ENCODE peak calls at places on chromosomes 6 and 20, in five cellular contexts. S is bronchial epithelial cell, Y is PC-3, Z is K562, T is cardiac muscle cell. L is an unnamed sample.

GRCh38 chr20:63099426-63100267 is 92.9 kb upstream of the BHLHE23 start:
- DNase-seq in S (no peak), Y (no peak), Z (no peak), T (no peak), L (no peak)

GRCh38 chr6:6686748-6687601 is 98.5 kb downstream of the LY86 start:
- DNase-seq in S (peak; percentile 79), Y (peak; percentile 99), Z (peak; percentile 100), T (peak; percentile 98), L (peak; percentile 94)

GRCh38 chr20:48783533-48784272 is 44.1 kb downstream of the PREX1 start:
- DNase-seq in S (no peak), Y (no peak), Z (no peak), T (no peak), L (no peak)

GRCh38 chr6:72748759-72749158 is 126.9 kb downstream of the KCNQ5 start:
- DNase-seq in S (peak; percentile 93), Y (peak; percentile 82), Z (no peak), T (no peak), L (peak; percentile 87)

GRCh38 chr20:9185511-9185910 is 116.6 kb downstream of the PLCB4 start:
- DNase-seq in S (peak; percentile 4), Y (peak; percentile 52), Z (no peak), T (no peak), L (peak; percentile 6)

GRCh38 chr6:79864421-79864820 is 82.9 kb downstream of the ELOVL4 start:
- DNase-seq in S (no peak), Y (no peak), Z (no peak), T (no peak), L (peak; percentile 14)

GRCh38 chr6:42735976-42736375 is 9.9 kb downstream of the TBCC start:
- DNase-seq in S (no peak), Y (no peak), Z (no peak), T (no peak), L (no peak)

GRCh38 chr20:57677323-57677982 is 32.4 kb downstream of the PMEPA1 start:
- DNase-seq in S (no peak), Y (no peak), Z (no peak), T (no peak), L (no peak)

GRCh38 chr20:34595377-34596184 is 37.1 kb downstream of the MAP1LC3A start:
- DNase-seq in S (no peak), Y (no peak), Z (no peak), T (no peak), L (no peak)

GRCh38 chr6:7138111-7138510 is 30.4 kb downstream of the RREB1 start:
- DNase-seq in S (no peak), Y (no peak), Z (no peak), T (no peak), L (no peak)

GRCh38 chr6:35148167-35148741 is 7.1 kb upstream of the TCP11 start:
- DNase-seq in S (peak; percentile 65), Y (peak; percentile 84), Z (no peak), T (peak; percentile 82), L (peak; percentile 36)

GRCh38 chr20:2618815-2619214 is 33.6 kb upstream of the NOP56 start:
- DNase-seq in S (no peak), Y (no peak), Z (no peak), T (no peak), L (no peak)

GRCh38 chr6:121436966-121437756 is 1.7 kb downstream of the GJA1 start:
- DNase-seq in S (peak; percentile 24), Y (peak; percentile 20), Z (no peak), T (peak; percentile 64), L (peak; percentile 48)

GRCh38 chr20:57847104-57847503 is 137.3 kb upstream of the PMEPA1 start:
- DNase-seq in S (no peak), Y (no peak), Z (no peak), T (no peak), L (no peak)

GRCh38 chr6:154292855-154293519 is 63.6 kb downstream of the IPCEF1 start:
- DNase-seq in S (peak; percentile 89), Y (peak; percentile 88), Z (no peak), T (no peak), L (peak; percentile 77)

GRCh38 chr6:84551797-84552196 is 212.6 kb downstream of the TBX18 start:
- DNase-seq in S (no peak), Y (no peak), Z (no peak), T (no peak), L (no peak)

GRCh38 chr6:84546427-84546914 is 217.9 kb downstream of the TBX18 start:
- DNase-seq in S (peak; percentile 10), Y (no peak), Z (no peak), T (peak; percentile 20), L (peak; percentile 7)

GRCh38 chr6:84547341-84547794 is 217.0 kb downstream of the TBX18 start:
- DNase-seq in S (no peak), Y (no peak), Z (peak; percentile 7), T (peak; percentile 54), L (no peak)

GRCh38 chr6:84553527-84553926 is 210.9 kb downstream of the TBX18 start:
- DNase-seq in S (no peak), Y (no peak), Z (no peak), T (no peak), L (no peak)

DNA sequence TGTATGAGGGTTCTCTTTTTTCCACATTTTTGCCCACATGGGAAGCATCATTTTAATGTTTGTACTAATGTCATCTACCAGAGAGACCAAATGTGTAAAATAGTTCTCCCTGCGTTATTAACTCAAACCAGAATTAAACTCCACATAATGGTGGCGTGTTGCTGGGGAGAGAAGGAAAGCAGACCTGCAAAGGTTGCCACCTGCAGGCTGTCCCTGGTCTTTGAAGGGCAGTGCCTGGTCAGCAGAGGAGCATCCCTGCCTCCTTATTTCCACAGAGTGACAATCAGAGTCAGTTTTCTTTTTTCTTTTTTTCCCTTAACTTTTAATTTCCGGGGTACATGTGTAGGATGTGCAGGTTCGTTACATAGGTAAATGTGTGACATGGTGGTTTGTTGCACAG is 214.5 kb downstream of the TBX18 start:
- DNase-seq in S (peak; percentile 10), Y (peak; percentile 12), Z (no peak), T (no peak), L (no peak)
- TF ChIP-seq CTCF in S (peak; percentile 43), Y (peak; percentile 54), Z (peak; percentile 43), T (peak; percentile 14), L (no peak)

GRCh38 chr6:39050453-39051112 is 2.0 kb downstream of the GLP1R start:
- DNase-seq in S (peak; percentile 37), Y (no peak), Z (no peak), T (no peak), L (peak; percentile 33)

GRCh38 chr6:39053016-39053595 is 4.5 kb downstream of the GLP1R start:
- DNase-seq in S (no peak), Y (no peak), Z (no peak), T (no peak), L (no peak)

GRCh38 chr6:39053854-39054576 is 5.4 kb downstream of the GLP1R start:
- DNase-seq in S (no peak), Y (no peak), Z (no peak), T (no peak), L (no peak)

GRCh38 chr6:39049575-39050283 is 1.1 kb downstream of the GLP1R start:
- DNase-seq in S (no peak), Y (no peak), Z (no peak), T (peak; percentile 52), L (no peak)

GRCh38 chr6:39051399-39052122 is 3.0 kb downstream of the GLP1R start:
- DNase-seq in S (peak; percentile 10), Y (peak; percentile 49), Z (no peak), T (no peak), L (peak; percentile 16)
- H3K4me3 ChIP-seq in S (no peak overlapping the region), Y (no peak overlapping the region), Z (no peak overlapping the region), T (no peak overlapping the region), L (no peak overlapping the region)

GRCh38 chr6:1724616-1725015 is 114.9 kb downstream of the FOXC1 start:
- DNase-seq in S (peak; percentile 72), Y (peak; percentile 93), Z (no peak), T (no peak), L (peak; percentile 71)
- TF ChIP-seq CTCF in S (no peak), Y (no peak), Z (no peak), T (no peak), L (no peak)

DNA sequence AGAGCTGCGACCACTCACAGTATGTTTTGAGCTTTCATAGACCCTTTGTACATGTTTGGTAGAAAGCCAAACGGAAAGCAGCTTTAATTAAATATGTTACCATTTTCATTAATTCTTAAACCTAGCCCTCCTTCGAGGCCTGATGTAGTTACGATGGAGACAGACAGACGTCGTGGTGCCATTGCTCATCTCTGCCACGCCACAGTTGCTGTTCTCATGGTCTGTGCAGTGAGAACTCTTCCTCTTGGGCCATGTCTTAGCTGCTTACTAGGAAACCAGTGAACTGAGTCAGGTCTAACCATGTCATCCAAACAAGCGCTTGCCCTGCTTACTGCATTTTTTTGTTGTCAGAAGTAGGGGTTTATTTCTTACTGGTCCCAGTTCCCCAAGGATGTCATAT is 62.8 kb downstream of the SNX9 start:
- DNase-seq in S (no peak), Y (no peak), Z (no peak), T (no peak), L (no peak)
- H3K4me3 ChIP-seq in S (no peak overlapping the region), Y (no peak overlapping the region), Z (no peak overlapping the region), T (no peak overlapping the region), L (no peak overlapping the region)

GRCh38 chr20:44324343-44324742 is 12.5 kb upstream of the R3HDML start:
- DNase-seq in S (peak; percentile 5), Y (no peak), Z (no peak), T (no peak), L (peak; percentile 19)

GRCh38 chr20:44326391-44327159 is 10.3 kb upstream of the R3HDML start:
- DNase-seq in S (no peak), Y (no peak), Z (peak; percentile 55), T (no peak), L (no peak)

GRCh38 chr20:44334306-44334705 is 2.5 kb upstream of the R3HDML start:
- DNase-seq in S (no peak), Y (no peak), Z (no peak), T (no peak), L (no peak)

GRCh38 chr20:44331201-44331600 is 5.6 kb upstream of the R3HDML start:
- DNase-seq in S (no peak), Y (no peak), Z (no peak), T (no peak), L (no peak)

GRCh38 chr20:44328428-44328827 is 8.4 kb upstream of the R3HDML start:
- DNase-seq in S (no peak), Y (no peak), Z (no peak), T (no peak), L (no peak)
- TF ChIP-seq CTCF in S (no peak), Y (no peak), Z (no peak), T (no peak), L (no peak)

DNA sequence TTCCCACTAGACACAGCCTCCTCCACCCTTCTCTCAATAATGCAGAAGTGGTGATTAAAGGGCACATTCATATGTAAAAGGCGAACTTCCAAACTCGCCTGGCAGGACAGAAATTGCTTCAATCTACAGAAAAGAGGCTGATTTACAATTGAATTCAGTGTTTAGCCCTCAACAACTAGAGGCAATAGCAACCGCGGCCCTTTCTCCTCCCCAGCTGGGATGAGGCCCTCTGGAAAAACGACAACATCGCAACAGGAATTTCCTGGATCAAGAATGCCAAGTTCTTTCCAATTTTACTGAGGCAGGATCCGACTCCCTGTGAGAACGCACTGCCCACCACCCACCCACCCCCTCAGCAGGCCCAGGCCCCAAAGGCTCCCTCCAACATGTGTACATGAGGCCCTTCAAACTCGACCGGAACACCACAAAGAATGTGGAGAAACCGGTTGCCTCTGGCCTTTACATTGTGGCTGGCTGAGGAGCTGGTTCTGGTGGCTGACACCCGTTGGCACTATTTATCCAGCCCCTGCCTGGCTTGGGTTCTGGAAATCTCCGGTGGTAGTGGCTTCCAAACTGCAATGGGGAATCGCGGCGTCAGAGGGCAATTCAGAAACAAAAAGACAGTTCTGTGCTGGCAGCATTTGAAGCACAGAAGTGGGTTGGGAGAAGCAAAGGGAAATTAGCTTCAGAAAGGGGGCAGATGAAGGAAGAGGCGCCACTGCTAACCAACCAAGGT is 36.8 kb downstream of the ZMYND8 start:
- DNase-seq in S (peak; percentile 85), Y (peak; percentile 96), Z (no peak), T (peak; percentile 41), L (peak; percentile 88)
- H3K4me3 ChIP-seq in S (peak overlapping the region; percentile 23), Y (peak overlapping the region; percentile 19), Z (peak overlapping the region; percentile 21), T (no peak overlapping the region), L (peak overlapping the region; percentile 36)

GRCh38 chr6:75546401-75546800 is 52.8 kb upstream of the FILIP1 start:
- DNase-seq in S (no peak), Y (peak; percentile 43), Z (no peak), T (peak; percentile 15), L (peak; percentile 35)
- TF ChIP-seq CTCF in S (no peak), Y (peak; percentile 56), Z (no peak), T (peak; percentile 32), L (peak; percentile 21)

L was measured in epithelial cell of esophagus.